ENCODE peak calls at places on chromosomes 13 and 19, in nine cellular contexts. T is stomach, A is tibial nerve, G is A549, D is lower leg skin, E is Peyer's patch, N is IMR-90, W is heart left ventricle, Y is esophagus squamous epithelium. B is an unnamed sample.
A peak's percentile ranks its signal among the peaks of the same experiment; 100 is the strongest.

GRCh38 chr19:13962738-13963602 is 10.7 kb downstream of the DCAF15 start:
- DNase-seq in T (no peak), E (no peak), A (no peak), G (no peak), W (no peak), N (peak; percentile 60), Y (no peak), D (no peak), B (peak; percentile 88)

GRCh38 chr13:66995366-66995663 is 234.8 kb downstream of the PCDH9 start:
- DNase-seq in D (no peak), G (no peak), T (no peak), E (no peak), Y (no peak), N (no peak), W (no peak), A (no peak), B (no peak)

GRCh38 chr19:17104679-17105078 is 29.1 kb downstream of the MYO9B start:
- DNase-seq in Y (no peak), D (no peak), W (no peak), E (no peak), T (no peak), G (no peak), A (no peak), N (no peak), B (no peak)

GRCh38 chr13:40941581-40941980 is 77.5 kb downstream of the ELF1 start:
- DNase-seq in Y (no peak), G (no peak), D (no peak), E (no peak), W (no peak), N (no peak), T (no peak), A (no peak), B (no peak)

GRCh38 chr13:64793592-64793991 is 2436.5 kb downstream of the PCDH9 start:
- DNase-seq in N (no peak), Y (no peak), A (no peak), G (no peak), D (no peak), W (no peak), T (no peak), E (no peak), B (no peak)

GRCh38 chr19:21143846-21144245 is 2.0 kb downstream of the ZNF431 start:
- DNase-seq in W (no peak), G (no peak), E (no peak), D (no peak), N (no peak), A (no peak), T (no peak), Y (no peak), B (no peak)

GRCh38 chr13:65532231-65532630 is 1697.9 kb downstream of the PCDH9 start:
- DNase-seq in N (no peak), D (no peak), Y (no peak), W (no peak), G (no peak), E (no peak), T (no peak), A (no peak), B (no peak)

GRCh38 chr13:95660981-95661581 is 15.9 kb upstream of the DNAJC3 start:
- DNase-seq in Y (no peak), E (no peak), G (peak; percentile 42), W (peak; percentile 16), T (no peak), N (peak; percentile 50), A (no peak), D (no peak), B (no peak)

GRCh38 chr19:18433735-18434398 is 4.1 kb downstream of the ISYNA1 start:
- DNase-seq in T (no peak), Y (no peak), N (no peak), G (no peak), D (no peak), E (no peak), A (no peak), W (no peak), B (no peak)

GRCh38 chr19:1445932-1446712 is 3.8 kb upstream of the APC2 start:
- DNase-seq in E (no peak), N (no peak), T (no peak), A (no peak), D (no peak), Y (no peak), G (peak; percentile 52), W (no peak), B (no peak)

GRCh38 chr13:46071590-46072249 is 19.2 kb upstream of the ZC3H13 start:
- DNase-seq in E (no peak), W (no peak), G (peak; percentile 4), A (no peak), N (no peak), Y (no peak), T (no peak), D (no peak), B (no peak)

GRCh38 chr13:62653371-62653770 is 1237.7 kb upstream of the PCDH20 start:
- DNase-seq in G (no peak), Y (no peak), A (no peak), E (no peak), N (peak; percentile 18), D (no peak), W (no peak), T (no peak), B (no peak)

GRCh38 chr19:22832031-22832762 is at the start of gene ZNF723:
- DNase-seq in W (no peak), Y (no peak), E (no peak), N (no peak), T (no peak), A (no peak), G (no peak), D (peak; percentile 56), B (no peak)

GRCh38 chr13:26061947-26062346 is 10.1 kb upstream of the SHISA2 start:
- DNase-seq in Y (no peak), N (peak; percentile 61), D (no peak), W (no peak), A (no peak), G (no peak), T (no peak), E (no peak), B (no peak)

GRCh38 chr13:98821372-98822237 is 69.1 kb upstream of the SLC15A1 start:
- DNase-seq in E (no peak), T (no peak), W (no peak), A (peak; percentile 58), G (peak; percentile 33), D (no peak), Y (no peak), N (no peak), B (no peak)
- TF ChIP-seq POLR2A in E (no peak), T (no peak), W (no peak), A (no peak), G (no peak), D (no peak), Y (no peak), N (no peak), B (no peak)

GRCh38 chr19:36851898-36852297 is 1.2 kb downstream of the ZNF345 start:
- DNase-seq in Y (no peak), G (no peak), T (no peak), D (no peak), W (no peak), N (no peak), A (no peak), E (no peak), B (no peak)
- H3K4me3 ChIP-seq in Y (no peak overlapping the region), G (no peak overlapping the region), T (peak overlapping the region; percentile 72), D (no peak overlapping the region), W (peak overlapping the region; percentile 83), N (no peak overlapping the region), A (no peak overlapping the region), E (peak overlapping the region; percentile 96), B (no peak overlapping the region)

DNA sequence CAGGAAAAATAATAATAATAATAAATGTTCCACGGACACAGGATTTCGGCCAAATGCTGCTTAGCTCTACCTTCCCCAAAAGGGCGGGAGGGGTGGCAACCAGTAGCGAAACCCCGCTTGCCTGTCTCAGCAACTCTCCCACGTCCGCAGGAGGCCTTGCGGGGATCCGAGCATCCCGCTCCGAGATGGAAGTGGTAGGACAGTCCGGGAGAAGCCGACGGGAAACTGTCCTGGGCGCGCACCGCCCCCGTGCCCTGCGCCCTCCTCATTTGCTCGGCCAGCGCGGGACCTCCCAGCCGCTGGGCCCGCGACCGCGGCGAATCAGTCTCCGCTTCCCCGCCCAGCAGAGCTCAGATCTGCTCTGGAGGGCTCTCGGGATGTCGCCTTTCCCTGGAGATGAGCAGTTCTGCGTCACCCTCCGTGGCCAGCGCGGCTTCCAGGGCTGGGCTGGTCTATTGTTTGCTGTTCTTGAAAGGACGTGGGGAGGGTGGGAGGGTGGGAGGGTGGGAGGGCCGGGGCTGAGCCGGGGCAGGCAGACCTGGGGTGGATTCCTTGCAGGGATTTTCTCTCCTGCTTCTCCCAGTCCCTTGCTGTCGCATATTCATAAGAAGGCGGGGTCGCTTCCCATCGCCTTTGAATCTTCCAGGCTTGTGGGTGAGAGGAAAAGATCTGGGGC is 48.8 kb upstream of the PABPC3 start:
- DNase-seq in E (no peak), T (no peak), W (no peak), D (no peak), G (no peak), Y (no peak), A (no peak), N (peak; percentile 18), B (no peak)
- TF ChIP-seq POLR2A in E (no peak), T (no peak), W (no peak), D (no peak), G (no peak), Y (no peak), A (no peak), N (no peak), B (no peak)

GRCh38 chr13:39634956-39635355 is 20.5 kb upstream of the COG6 start:
- DNase-seq in D (no peak), W (no peak), A (no peak), T (no peak), E (no peak), Y (no peak), G (no peak), N (no peak), B (no peak)
- H3K4me3 ChIP-seq in D (no peak overlapping the region), W (no peak overlapping the region), A (no peak overlapping the region), T (no peak overlapping the region), E (no peak overlapping the region), Y (no peak overlapping the region), G (no peak overlapping the region), N (no peak overlapping the region), B (no peak overlapping the region)

B was measured in upper lobe of left lung.